ENCODE peak calls at places on chromosome 18, in ten cellular contexts. One of them, this sample, is unnamed.

GRCh38 chr18:58226476-58226875 is 182.4 kb downstream of the NEDD4L start:
- DNase-seq in ovary: no peak
- DNase-seq in heart left ventricle: no peak
- DNase-seq in uterus: no peak
- DNase-seq in Peyer's patch: no peak
- DNase-seq in adrenal gland: no peak
- DNase-seq in tibial nerve: no peak
- DNase-seq in thyroid gland: no peak
- DNase-seq in testis: no peak
- DNase-seq in IMR-90: no peak
- DNase-seq in this sample: no peak

GRCh38 chr18:5447442-5447841 is 96.4 kb downstream of the EPB41L3 start:
- DNase-seq in ovary: no peak
- DNase-seq in heart left ventricle: no peak
- DNase-seq in uterus: no peak
- DNase-seq in Peyer's patch: no peak
- DNase-seq in adrenal gland: no peak
- DNase-seq in tibial nerve: no peak
- DNase-seq in thyroid gland: no peak
- DNase-seq in testis: no peak
- DNase-seq in IMR-90: no peak
- DNase-seq in this sample: no peak

GRCh38 chr18:58584219-58585127 is 44.4 kb downstream of the ALPK2 start:
- DNase-seq in ovary: no peak
- DNase-seq in heart left ventricle: no peak
- DNase-seq in uterus: no peak
- DNase-seq in Peyer's patch: no peak
- DNase-seq in adrenal gland: no peak
- DNase-seq in tibial nerve: no peak
- DNase-seq in thyroid gland: no peak
- DNase-seq in testis: no peak
- DNase-seq in IMR-90: peak; percentile 48
- DNase-seq in this sample: no peak

GRCh38 chr18:61448316-61448715 is 115.1 kb downstream of the CDH20 start:
- DNase-seq in ovary: no peak
- DNase-seq in heart left ventricle: no peak
- DNase-seq in uterus: no peak
- DNase-seq in Peyer's patch: no peak
- DNase-seq in adrenal gland: no peak
- DNase-seq in tibial nerve: no peak
- DNase-seq in thyroid gland: no peak
- DNase-seq in testis: no peak
- DNase-seq in IMR-90: no peak
- DNase-seq in this sample: no peak

GRCh38 chr18:10841203-10841602 is 308.2 kb downstream of the PIEZO2 start:
- DNase-seq in ovary: no peak
- DNase-seq in heart left ventricle: no peak
- DNase-seq in uterus: no peak
- DNase-seq in Peyer's patch: no peak
- DNase-seq in adrenal gland: no peak
- DNase-seq in tibial nerve: no peak
- DNase-seq in thyroid gland: no peak
- DNase-seq in testis: no peak
- DNase-seq in IMR-90: no peak
- DNase-seq in this sample: no peak

GRCh38 chr18:57050314-57050949 is 96.5 kb upstream of the BOD1L2 start:
- DNase-seq in ovary: no peak
- DNase-seq in heart left ventricle: no peak
- DNase-seq in uterus: no peak
- DNase-seq in Peyer's patch: peak; percentile 78
- DNase-seq in adrenal gland: no peak
- DNase-seq in tibial nerve: no peak
- DNase-seq in thyroid gland: no peak
- DNase-seq in testis: no peak
- DNase-seq in IMR-90: no peak
- DNase-seq in this sample: no peak

GRCh38 chr18:59109375-59109774 is 30.3 kb upstream of the SEC11C start:
- DNase-seq in ovary: no peak
- DNase-seq in heart left ventricle: no peak
- DNase-seq in uterus: no peak
- DNase-seq in Peyer's patch: no peak
- DNase-seq in adrenal gland: no peak
- DNase-seq in tibial nerve: no peak
- DNase-seq in thyroid gland: no peak
- DNase-seq in testis: no peak
- DNase-seq in IMR-90: no peak
- DNase-seq in this sample: no peak

GRCh38 chr18:56065101-56065500 is 477.1 kb upstream of the TCF4 start:
- DNase-seq in ovary: no peak
- DNase-seq in heart left ventricle: no peak
- DNase-seq in uterus: no peak
- DNase-seq in Peyer's patch: no peak
- DNase-seq in adrenal gland: no peak
- DNase-seq in tibial nerve: no peak
- DNase-seq in thyroid gland: peak; percentile 88
- DNase-seq in testis: no peak
- DNase-seq in IMR-90: no peak
- DNase-seq in this sample: no peak

GRCh38 chr18:75638223-75638596 is 210.7 kb upstream of the SMIM21 start:
- DNase-seq in ovary: no peak
- DNase-seq in heart left ventricle: no peak
- DNase-seq in uterus: no peak
- DNase-seq in Peyer's patch: no peak
- DNase-seq in adrenal gland: no peak
- DNase-seq in tibial nerve: peak; percentile 13
- DNase-seq in thyroid gland: no peak
- DNase-seq in testis: peak; percentile 33
- DNase-seq in IMR-90: peak; percentile 80
- DNase-seq in this sample: no peak

GRCh38 chr18:12410121-12410520 is 2.4 kb downstream of the PRELID3A start:
- DNase-seq in ovary: no peak
- DNase-seq in heart left ventricle: no peak
- DNase-seq in uterus: no peak
- DNase-seq in Peyer's patch: no peak
- DNase-seq in adrenal gland: no peak
- DNase-seq in tibial nerve: no peak
- DNase-seq in thyroid gland: no peak
- DNase-seq in testis: no peak
- DNase-seq in IMR-90: no peak
- DNase-seq in this sample: no peak

GRCh38 chr18:69002233-69002632 is 204.4 kb downstream of the CCDC102B start:
- DNase-seq in ovary: no peak
- DNase-seq in heart left ventricle: no peak
- DNase-seq in uterus: no peak
- DNase-seq in Peyer's patch: no peak
- DNase-seq in adrenal gland: no peak
- DNase-seq in tibial nerve: no peak
- DNase-seq in thyroid gland: no peak
- DNase-seq in testis: peak; percentile 63
- DNase-seq in IMR-90: no peak
- DNase-seq in this sample: no peak

GRCh38 chr18:48866028-48866733 is 84.6 kb downstream of the SMAD7 start:
- DNase-seq in ovary: peak; percentile 74
- DNase-seq in heart left ventricle: peak; percentile 47
- DNase-seq in uterus: no peak
- DNase-seq in Peyer's patch: peak; percentile 56
- DNase-seq in adrenal gland: peak; percentile 79
- DNase-seq in tibial nerve: no peak
- DNase-seq in thyroid gland: peak; percentile 86
- DNase-seq in testis: no peak
- DNase-seq in IMR-90: peak; percentile 85
- DNase-seq in this sample: no peak

GRCh38 chr18:23330423-23330822 is 122.7 kb upstream of the RIOK3 start:
- DNase-seq in ovary: no peak
- DNase-seq in heart left ventricle: no peak
- DNase-seq in uterus: no peak
- DNase-seq in Peyer's patch: no peak
- DNase-seq in adrenal gland: no peak
- DNase-seq in tibial nerve: no peak
- DNase-seq in thyroid gland: no peak
- DNase-seq in testis: no peak
- DNase-seq in IMR-90: no peak
- DNase-seq in this sample: peak; percentile 58

GRCh38 chr18:23321996-23322395 is 131.1 kb upstream of the RIOK3 start:
- DNase-seq in ovary: no peak
- DNase-seq in heart left ventricle: no peak
- DNase-seq in uterus: no peak
- DNase-seq in Peyer's patch: no peak
- DNase-seq in adrenal gland: no peak
- DNase-seq in tibial nerve: no peak
- DNase-seq in thyroid gland: no peak
- DNase-seq in testis: no peak
- DNase-seq in IMR-90: peak; percentile 62
- DNase-seq in this sample: no peak

GRCh38 chr18:23320709-23321236 is 132.3 kb upstream of the RIOK3 start:
- DNase-seq in ovary: no peak
- DNase-seq in heart left ventricle: no peak
- DNase-seq in uterus: no peak
- DNase-seq in Peyer's patch: no peak
- DNase-seq in adrenal gland: no peak
- DNase-seq in tibial nerve: no peak
- DNase-seq in thyroid gland: no peak
- DNase-seq in testis: no peak
- DNase-seq in IMR-90: no peak
- DNase-seq in this sample: no peak

GRCh38 chr18:23324056-23324811 is 128.9 kb upstream of the RIOK3 start:
- DNase-seq in ovary: no peak
- DNase-seq in heart left ventricle: no peak
- DNase-seq in uterus: no peak
- DNase-seq in Peyer's patch: no peak
- DNase-seq in adrenal gland: no peak
- DNase-seq in tibial nerve: no peak
- DNase-seq in thyroid gland: peak; percentile 75
- DNase-seq in testis: no peak
- DNase-seq in IMR-90: no peak
- DNase-seq in this sample: no peak

GRCh38 chr18:23324861-23325260 is 128.2 kb upstream of the RIOK3 start:
- DNase-seq in ovary: no peak
- DNase-seq in heart left ventricle: no peak
- DNase-seq in uterus: no peak
- DNase-seq in Peyer's patch: no peak
- DNase-seq in adrenal gland: no peak
- DNase-seq in tibial nerve: no peak
- DNase-seq in thyroid gland: no peak
- DNase-seq in testis: no peak
- DNase-seq in IMR-90: no peak
- DNase-seq in this sample: no peak
- TF ChIP-seq POLR2A in ovary: no peak
- TF ChIP-seq POLR2A in heart left ventricle: no peak
- TF ChIP-seq POLR2A in uterus: no peak
- TF ChIP-seq POLR2A in Peyer's patch: no peak
- TF ChIP-seq POLR2A in adrenal gland: no peak
- TF ChIP-seq POLR2A in tibial nerve: no peak
- TF ChIP-seq POLR2A in thyroid gland: no peak
- TF ChIP-seq POLR2A in testis: no peak
- TF ChIP-seq POLR2A in IMR-90: no peak
- TF ChIP-seq POLR2A in this sample: no peak

GRCh38 chr18:1446765-1447164 is 542.1 kb downstream of the ADCYAP1 start:
- DNase-seq in ovary: no peak
- DNase-seq in heart left ventricle: no peak
- DNase-seq in uterus: no peak
- DNase-seq in Peyer's patch: no peak
- DNase-seq in adrenal gland: no peak
- DNase-seq in tibial nerve: no peak
- DNase-seq in thyroid gland: no peak
- DNase-seq in testis: no peak
- DNase-seq in IMR-90: no peak
- DNase-seq in this sample: no peak
- H3K27me3 ChIP-seq in ovary: no peaks in the 10 kb centered on the region
- H3K27me3 ChIP-seq in heart left ventricle: no peaks in the 10 kb centered on the region
- H3K27me3 ChIP-seq in uterus: no peaks in the 10 kb centered on the region
- H3K27me3 ChIP-seq in Peyer's patch: no peaks in the 10 kb centered on the region
- H3K27me3 ChIP-seq in adrenal gland: no peaks in the 10 kb centered on the region
- H3K27me3 ChIP-seq in tibial nerve: no peaks in the 10 kb centered on the region
- H3K27me3 ChIP-seq in thyroid gland: no peaks in the 10 kb centered on the region
- H3K27me3 ChIP-seq in testis: no peaks in the 10 kb centered on the region
- H3K27me3 ChIP-seq in IMR-90: no peaks in the 10 kb centered on the region
- H3K27me3 ChIP-seq in this sample: no peaks in the 10 kb centered on the region

DNA sequence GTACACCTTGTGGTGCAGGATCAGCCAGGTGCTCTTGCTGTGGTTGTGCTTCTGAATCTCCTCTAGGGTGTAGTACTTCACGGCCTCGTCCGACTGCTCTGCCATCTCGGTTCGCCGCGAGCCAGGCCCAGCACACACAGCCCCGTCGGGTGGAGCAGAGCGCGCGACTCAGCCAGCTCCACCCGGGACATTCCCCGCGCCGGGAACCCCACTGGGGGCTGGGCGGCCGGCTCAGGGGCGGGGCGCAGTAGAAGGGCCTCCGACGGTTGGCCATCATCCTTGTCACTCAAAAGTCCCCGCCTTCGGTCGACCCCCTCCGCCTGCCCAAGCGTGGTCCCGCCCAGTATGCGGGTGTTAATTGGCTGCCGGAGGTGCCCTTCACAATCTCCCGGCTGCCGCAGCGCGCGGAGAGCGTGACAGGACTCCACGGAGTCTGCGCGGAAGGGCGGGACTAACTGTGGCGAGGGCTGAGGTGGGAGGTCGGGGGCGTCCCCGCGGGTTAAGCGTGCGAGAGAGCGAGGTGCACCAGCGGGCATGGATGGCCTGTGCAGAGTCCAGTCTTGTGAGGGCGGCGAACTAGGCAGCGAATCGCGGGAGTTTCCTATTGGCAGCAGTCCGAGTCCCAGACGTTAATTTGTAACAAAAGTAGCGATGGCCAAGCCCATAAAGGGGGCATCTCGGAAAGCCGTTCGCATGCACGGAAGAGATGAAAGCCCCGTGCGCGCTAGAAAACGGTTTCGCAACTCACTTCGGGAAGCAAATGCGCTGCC is at the start of gene CYB5A:
- DNase-seq in ovary: peak; percentile 99
- DNase-seq in heart left ventricle: peak; percentile 99
- DNase-seq in uterus: peak; percentile 100
- DNase-seq in Peyer's patch: peak; percentile 100
- DNase-seq in adrenal gland: peak; percentile 99
- DNase-seq in tibial nerve: peak; percentile 98
- DNase-seq in thyroid gland: peak; percentile 98
- DNase-seq in testis: peak; percentile 99
- DNase-seq in IMR-90: peak; percentile 93
- DNase-seq in this sample: peak; percentile 95
- TF ChIP-seq POLR2A in ovary: peak; percentile 46
- TF ChIP-seq POLR2A in heart left ventricle: peak; percentile 81
- TF ChIP-seq POLR2A in uterus: peak; percentile 48
- TF ChIP-seq POLR2A in Peyer's patch: peak; percentile 73
- TF ChIP-seq POLR2A in adrenal gland: peak; percentile 27
- TF ChIP-seq POLR2A in tibial nerve: no peak
- TF ChIP-seq POLR2A in thyroid gland: peak; percentile 68
- TF ChIP-seq POLR2A in testis: no peak
- TF ChIP-seq POLR2A in IMR-90: no peak
- TF ChIP-seq POLR2A in this sample: no peak

DNA sequence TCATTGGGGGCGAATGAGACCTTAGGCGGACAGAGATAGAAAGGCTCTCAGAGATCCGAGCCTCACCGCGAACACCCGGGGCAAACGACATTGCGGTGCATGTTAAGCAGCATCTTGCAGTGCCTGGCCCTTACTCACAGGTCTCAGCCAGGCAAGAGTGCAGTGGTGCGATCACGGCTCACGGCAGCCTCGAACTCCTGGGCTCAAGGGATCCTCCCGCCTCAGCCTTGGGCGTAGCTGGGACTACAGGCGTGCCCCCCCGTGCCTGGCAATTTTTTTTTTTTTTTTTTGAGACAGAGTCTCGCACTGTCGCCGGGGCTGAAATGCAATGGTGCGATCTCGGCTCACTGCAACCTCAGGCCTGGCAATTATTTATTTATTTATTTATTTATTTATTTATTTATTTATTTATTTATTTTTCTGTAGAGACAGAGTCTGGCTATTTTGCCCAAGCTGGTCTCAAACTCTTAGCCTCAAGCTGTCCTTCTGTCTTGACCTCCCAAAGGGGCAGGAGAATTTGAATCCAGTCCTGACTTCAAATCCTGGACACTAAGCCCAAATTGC is 1.3 kb downstream of the LAMA3 start:
- DNase-seq in ovary: no peak
- DNase-seq in heart left ventricle: no peak
- DNase-seq in uterus: no peak
- DNase-seq in Peyer's patch: no peak
- DNase-seq in adrenal gland: no peak
- DNase-seq in tibial nerve: no peak
- DNase-seq in thyroid gland: no peak
- DNase-seq in testis: no peak
- DNase-seq in IMR-90: no peak
- DNase-seq in this sample: no peak
- H3K27me3 ChIP-seq in ovary: no peaks in the 10 kb centered on the region
- H3K27me3 ChIP-seq in heart left ventricle: no peaks in the 10 kb centered on the region
- H3K27me3 ChIP-seq in uterus: no peaks in the 10 kb centered on the region
- H3K27me3 ChIP-seq in Peyer's patch: no peaks in the 10 kb centered on the region
- H3K27me3 ChIP-seq in adrenal gland: peaks cover 20% of the 10 kb centered on the region
- H3K27me3 ChIP-seq in tibial nerve: peaks cover 16% of the 10 kb centered on the region
- H3K27me3 ChIP-seq in thyroid gland: no peaks in the 10 kb centered on the region
- H3K27me3 ChIP-seq in testis: no peaks in the 10 kb centered on the region
- H3K27me3 ChIP-seq in IMR-90: peaks cover 38% of the 10 kb centered on the region
- H3K27me3 ChIP-seq in this sample: no peaks in the 10 kb centered on the region